ENCODE peak calls at places on chromosome 4, in ten cellular contexts. G, C, N, R, U, K, Y, T, A and J are unnamed samples.

GRCh38 chr4:83113429-83113786 is 1.1 kb downstream of the PLAC8 start:
- DNase-seq in G (no peak), C (peak; percentile 41), N (no peak), R (no peak), U (no peak), K (no peak), Y (no peak), T (no peak), A (no peak), J (no peak)

GRCh38 chr4:84799318-84799717 is 167.2 kb downstream of the WDFY3 start:
- DNase-seq in G (no peak), C (peak; percentile 29), N (no peak), R (no peak), U (no peak), K (no peak), Y (no peak), T (no peak), A (no peak), J (no peak)

GRCh38 chr4:8337083-8337482 is 67.5 kb downstream of the HTRA3 start:
- DNase-seq in G (no peak), C (no peak), N (no peak), R (no peak), U (no peak), K (no peak), Y (no peak), T (no peak), A (no peak), J (no peak)

GRCh38 chr4:169116270-169116901 is 106.3 kb upstream of the CBR4 start:
- DNase-seq in G (no peak), C (peak; percentile 74), N (no peak), R (no peak), U (no peak), K (no peak), Y (no peak), T (no peak), A (no peak), J (no peak)

GRCh38 chr4:121256346-121256745 is 92.2 kb upstream of the TNIP3 start:
- DNase-seq in G (no peak), C (peak; percentile 89), N (peak; percentile 49), R (no peak), U (no peak), K (peak; percentile 93), Y (no peak), T (no peak), A (peak; percentile 22), J (no peak)

GRCh38 chr4:129223955-129224354 is 128.0 kb downstream of the C4orf33 start:
- DNase-seq in G (no peak), C (no peak), N (no peak), R (no peak), U (no peak), K (no peak), Y (no peak), T (peak; percentile 65), A (no peak), J (no peak)

GRCh38 chr4:90057091-90057490 is 70.1 kb upstream of the CCSER1 start:
- DNase-seq in G (no peak), C (no peak), N (no peak), R (no peak), U (no peak), K (no peak), Y (no peak), T (no peak), A (no peak), J (no peak)

GRCh38 chr4:102780476-102781144 is 19.8 kb upstream of the MANBA start:
- DNase-seq in G (no peak), C (peak; percentile 39), N (no peak), R (no peak), U (no peak), K (no peak), Y (no peak), T (peak; percentile 18), A (no peak), J (no peak)

GRCh38 chr4:26717332-26717731 is 133.4 kb downstream of the TBC1D19 start:
- DNase-seq in G (no peak), C (peak; percentile 88), N (no peak), R (no peak), U (no peak), K (peak; percentile 57), Y (no peak), T (no peak), A (no peak), J (no peak)

GRCh38 chr4:113411496-113411938 is 350.0 kb downstream of the CAMK2D start:
- DNase-seq in G (peak; percentile 64), C (peak; percentile 81), N (no peak), R (no peak), U (no peak), K (peak; percentile 83), Y (no peak), T (no peak), A (no peak), J (no peak)

GRCh38 chr4:6341696-6342095 is 72.0 kb downstream of the WFS1 start:
- DNase-seq in G (no peak), C (no peak), N (no peak), R (no peak), U (no peak), K (no peak), Y (no peak), T (no peak), A (no peak), J (no peak)

GRCh38 chr4:158805628-158806471 is 37.0 kb downstream of the FNIP2 start:
- DNase-seq in G (peak; percentile 45), C (peak; percentile 30), N (no peak), R (no peak), U (no peak), K (no peak), Y (no peak), T (peak; percentile 70), A (no peak), J (no peak)

GRCh38 chr4:147366164-147366563 is 114.7 kb upstream of the EDNRA start:
- DNase-seq in G (no peak), C (no peak), N (no peak), R (no peak), U (no peak), K (no peak), Y (no peak), T (peak; percentile 7), A (no peak), J (no peak)

GRCh38 chr4:40842725-40843401 is 93.1 kb downstream of the NSUN7 start:
- DNase-seq in G (no peak), C (no peak), N (no peak), R (no peak), U (no peak), K (no peak), Y (no peak), T (peak; percentile 57), A (no peak), J (no peak)

GRCh38 chr4:130288576-130288975 is 1192.6 kb downstream of the C4orf33 start:
- DNase-seq in G (no peak), C (no peak), N (no peak), R (no peak), U (no peak), K (no peak), Y (no peak), T (peak; percentile 31), A (no peak), J (no peak)

GRCh38 chr4:159012381-159012780 is 90.5 kb upstream of the RAPGEF2 start:
- DNase-seq in G (no peak), C (peak; percentile 47), N (no peak), R (no peak), U (no peak), K (no peak), Y (no peak), T (no peak), A (no peak), J (no peak)

GRCh38 chr4:174214102-174214878 is 69.2 kb downstream of the FBXO8 start:
- DNase-seq in G (no peak), C (no peak), N (no peak), R (no peak), U (no peak), K (no peak), Y (no peak), T (no peak), A (no peak), J (no peak)

GRCh38 chr4:78057135-78057599 is at the start of gene FRAS1:
- DNase-seq in G (no peak), C (peak; percentile 24), N (no peak), R (no peak), U (no peak), K (peak; percentile 50), Y (no peak), T (peak; percentile 85), A (no peak), J (peak; percentile 65)

GRCh38 chr4:100079264-100079663 is 111.0 kb downstream of the DDIT4L start:
- DNase-seq in G (no peak), C (no peak), N (no peak), R (no peak), U (no peak), K (no peak), Y (no peak), T (no peak), A (no peak), J (no peak)

GRCh38 chr4:177393236-177393635 is 49.0 kb downstream of the AGA start:
- DNase-seq in G (no peak), C (no peak), N (no peak), R (no peak), U (no peak), K (no peak), Y (no peak), T (no peak), A (no peak), J (no peak)